ENCODE peak calls at places on chromosomes 7 and 10, in five cellular contexts. F is GM12878, B is keratinocyte, S is GM23248, C is hepatocyte. X is an unnamed sample.

GRCh38 chr10:124369066-124369465 is 49.7 kb downstream of the OAT start:
- DNase-seq in F (no peak), B (no peak), S (no peak), C (no peak), X (no peak)

GRCh38 chr7:33130184-33130583 is 820 bp downstream of the BBS9 start:
- DNase-seq in F (no peak), B (no peak), S (peak), C (no peak), X (no peak)

GRCh38 chr10:78281627-78282026 is 248.0 kb downstream of the RPS24 start:
- DNase-seq in F (no peak), B (no peak), S (no peak), C (no peak), X (no peak)

GRCh38 chr10:90862908-90863514 is 5.2 kb upstream of the HTR7 start:
- DNase-seq in F (no peak), B (no peak), S (peak), C (peak), X (no peak)

GRCh38 chr10:87961314-87961713 is 97.9 kb downstream of the PTEN start:
- DNase-seq in F (no peak), B (no peak), S (peak), C (no peak), X (peak)

GRCh38 chr10:21191512-21191911 is 294.4 kb upstream of the NEBL start:
- DNase-seq in F (no peak), B (no peak), S (no peak), C (no peak), X (no peak)

GRCh38 chr10:60662917-60663614 is 115.2 kb upstream of the CDK1 start:
- DNase-seq in F (no peak), B (no peak), S (peak), C (no peak), X (peak)

GRCh38 chr10:43001427-43001795 is 75.5 kb upstream of the RET start:
- DNase-seq in F (no peak), B (no peak), S (no peak), C (no peak), X (no peak)

GRCh38 chr10:70858759-70859158 is 29.6 kb downstream of the PCBD1 start:
- DNase-seq in F (no peak), B (no peak), S (no peak), C (no peak), X (no peak)

GRCh38 chr7:131103997-131104396 is 223.7 kb upstream of the MKLN1 start:
- DNase-seq in F (no peak), B (no peak), S (peak), C (no peak), X (peak)

GRCh38 chr7:55546826-55547225 is 25.5 kb downstream of the VOPP1 start:
- DNase-seq in F (no peak), B (no peak), S (peak), C (peak), X (peak)

GRCh38 chr10:102491136-102491535 is 11.4 kb downstream of the ACTR1A start:
- DNase-seq in F (no peak), B (no peak), S (no peak), C (no peak), X (no peak)

GRCh38 chr7:107446531-107446930 is 23.3 kb upstream of the GPR22 start:
- DNase-seq in F (no peak), B (peak), S (peak), C (no peak), X (peak)

GRCh38 chr7:90988523-90988922 is 275.7 kb upstream of the FZD1 start:
- DNase-seq in F (no peak), B (no peak), S (no peak), C (no peak), X (no peak)

GRCh38 chr7:98568891-98569290 is 48.2 kb upstream of the NPTX2 start:
- DNase-seq in F (no peak), B (no peak), S (no peak), C (no peak), X (no peak)

GRCh38 chr7:141071260-141071854 is 2.5 kb upstream of the TMEM178B start:
- DNase-seq in F (no peak), B (no peak), S (peak), C (peak), X (no peak)

GRCh38 chr7:365593-365992 is 75.6 kb downstream of the FOXL3 start:
- DNase-seq in F (no peak), B (no peak), S (no peak), C (no peak), X (no peak)

GRCh38 chr7:27165089-27165654 is at the start of gene HOXA9:
- DNase-seq in F (no peak), B (peak), S (peak), C (no peak), X (no peak)

GRCh38 chr10:130968964-130969363 is 342.6 kb downstream of the TCERG1L start:
- DNase-seq in F (no peak), B (no peak), S (no peak), C (no peak), X (no peak)

GRCh38 chr10:110572862-110573261 is 5.4 kb downstream of the SMC3 start:
- DNase-seq in F (no peak), B (no peak), S (no peak), C (no peak), X (no peak)

GRCh38 chr7:6251653-6252052 is 20.8 kb downstream of the CYTH3 start:
- DNase-seq in F (no peak), B (no peak), S (peak), C (no peak), X (peak)

GRCh38 chr7:128453836-128454804 is 1.6 kb upstream of the HILPDA start:
- DNase-seq in F (no peak), B (no peak), S (peak), C (peak), X (peak)

GRCh38 chr10:116097239-116097751 is 175.7 kb downstream of the GFRA1 start:
- DNase-seq in F (no peak), B (no peak), S (no peak), C (no peak), X (no peak)

GRCh38 chr7:21912305-21912704 is 33.4 kb downstream of the CDCA7L start:
- DNase-seq in F (no peak), B (no peak), S (peak), C (no peak), X (peak)

GRCh38 chr10:126584836-126585235 is 85.7 kb downstream of the C10orf90 start:
- DNase-seq in F (no peak), B (no peak), S (no peak), C (no peak), X (no peak)

GRCh38 chr10:23918839-23919238 is 290.1 kb upstream of the KIAA1217 start:
- DNase-seq in F (no peak), B (no peak), S (peak), C (peak), X (no peak)

GRCh38 chr10:125694874-125695273 is 11.9 kb upstream of the TEX36 start:
- DNase-seq in F (no peak), B (no peak), S (peak), C (peak), X (peak)

GRCh38 chr7:4115442-4115841 is 566.7 kb upstream of the FOXK1 start:
- DNase-seq in F (no peak), B (no peak), S (no peak), C (no peak), X (no peak)

GRCh38 chr7:66013938-66014337 is 31.9 kb upstream of the GUSB start:
- DNase-seq in F (no peak), B (no peak), S (peak), C (peak), X (peak)

GRCh38 chr10:25912796-25913195 is 21.2 kb upstream of the MYO3A start:
- DNase-seq in F (no peak), B (no peak), S (no peak), C (no peak), X (no peak)
- TF ChIP-seq EZH2 in F (no peak), B (no peak), S (no peak), C (no peak), X (no peak)

GRCh38 chr7:132575336-132575986 is 809 bp downstream of the PLXNA4 start:
- DNase-seq in F (no peak), B (no peak), S (peak), C (peak), X (peak)
- TF ChIP-seq EZH2 in F (no peak), B (no peak), S (peak), C (peak), X (peak)

GRCh38 chr10:26215923-26216576 is 524 bp upstream of the GAD2 start:
- DNase-seq in F (no peak), B (no peak), S (peak), C (peak), X (peak)

GRCh38 chr10:26215534-26215922 is 1.0 kb upstream of the GAD2 start:
- DNase-seq in F (no peak), B (no peak), S (no peak), C (peak), X (no peak)

GRCh38 chr10:26216577-26216948 is at the start of gene GAD2:
- DNase-seq in F (no peak), B (no peak), S (no peak), C (no peak), X (no peak)

GRCh38 chr10:26217396-26218105 is 977 bp downstream of the GAD2 start:
- DNase-seq in F (no peak), B (no peak), S (peak), C (peak), X (no peak)

DNA sequence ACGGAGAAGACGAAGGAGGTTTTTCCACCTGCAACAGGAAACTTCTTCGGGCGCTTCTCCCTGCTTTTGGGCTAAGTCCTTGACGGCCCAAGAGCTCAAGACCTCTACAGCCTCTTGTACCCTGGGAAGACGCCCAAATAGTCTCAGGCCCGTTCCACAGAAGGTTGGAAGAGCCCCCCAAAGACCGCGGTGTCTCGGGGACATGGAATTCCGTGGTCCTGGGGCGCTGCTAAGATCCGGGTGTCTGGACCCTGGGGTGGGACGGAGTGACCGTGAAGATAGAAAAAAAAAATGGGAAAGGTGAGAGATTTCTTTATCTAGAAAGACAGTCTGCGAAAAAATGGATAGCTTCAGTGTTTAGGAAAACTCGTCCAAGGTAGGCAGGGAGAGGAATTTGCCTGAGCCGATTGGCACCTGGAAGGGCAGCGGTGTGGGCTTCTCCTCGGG is 398 bp downstream of the GAD2 start:
- DNase-seq in F (no peak), B (no peak), S (no peak), C (no peak), X (no peak)
- TF ChIP-seq EZH2 in F (no peak), B (no peak), S (peak), C (peak), X (no peak)

GRCh38 chr10:101231912-101232689 is 2.8 kb upstream of the LBX1 start:
- DNase-seq in F (no peak), B (no peak), S (no peak), C (no peak), X (no peak)
- TF ChIP-seq EZH2 in F (no peak), B (no peak), S (peak), C (no peak), X (peak)

X was measured in astrocyte.